ENCODE peak calls at places on chromosomes 11 and 22, in four cellular contexts. J, W, I and O are unnamed samples.

GRCh38 chr11:68749501-68750196 is 1.7 kb downstream of the TESMIN start:
- DNase-seq in J (no peak), W (no peak), I (no peak), O (no peak)

GRCh38 chr11:105000797-105001196 is 22.2 kb downstream of the CASP5 start:
- DNase-seq in J (peak; percentile 2), W (no peak), I (no peak), O (no peak)

GRCh38 chr11:119205080-119205479 is 1.1 kb upstream of the CBL start:
- DNase-seq in J (no peak), W (no peak), I (no peak), O (no peak)

GRCh38 chr11:45856044-45856468 is 8.8 kb downstream of the CRY2 start:
- DNase-seq in J (no peak), W (no peak), I (no peak), O (peak; percentile 97)

GRCh38 chr22:24986816-24987215 is 34.3 kb downstream of the KIAA1671 start:
- DNase-seq in J (no peak), W (no peak), I (no peak), O (no peak)

GRCh38 chr11:8834379-8834778 is 76.6 kb upstream of the AKIP1 start:
- DNase-seq in J (no peak), W (no peak), I (no peak), O (peak; percentile 29)

GRCh38 chr11:104623518-104623917 is 274.7 kb downstream of the CASP12 start:
- DNase-seq in J (peak; percentile 64), W (no peak), I (no peak), O (peak; percentile 22)

GRCh38 chr11:47552086-47552580 is 799 bp downstream of the CELF1 start:
- DNase-seq in J (peak; percentile 33), W (peak; percentile 57), I (no peak), O (peak; percentile 71)

GRCh38 chr22:27286711-27287110 is 514.8 kb downstream of the MN1 start:
- DNase-seq in J (no peak), W (no peak), I (no peak), O (no peak)

GRCh38 chr11:69005631-69006368 is 7.2 kb downstream of the MRGPRF start:
- DNase-seq in J (no peak), W (no peak), I (no peak), O (no peak)

GRCh38 chr22:30781271-30781875 is 86.7 kb downstream of the OSBP2 start:
- DNase-seq in J (peak; percentile 49), W (no peak), I (no peak), O (no peak)

GRCh38 chr22:28799834-28800307 is 498 bp downstream of the XBP1 start:
- DNase-seq in J (peak; percentile 57), W (peak; percentile 73), I (no peak), O (peak; percentile 72)

GRCh38 chr22:20455709-20456063 is 18.1 kb upstream of the SCARF2 start:
- DNase-seq in J (no peak), W (no peak), I (no peak), O (no peak)

GRCh38 chr22:23708270-23708669 is 17.5 kb downstream of the RGL4 start:
- DNase-seq in J (no peak), W (no peak), I (no peak), O (no peak)

GRCh38 chr11:123404626-123405025 is 25.4 kb upstream of the GRAMD1B start:
- DNase-seq in J (peak; percentile 38), W (peak; percentile 35), I (no peak), O (no peak)

GRCh38 chr11:73019996-73020395 is 122.1 kb downstream of the FCHSD2 start:
- DNase-seq in J (no peak), W (no peak), I (no peak), O (no peak)

GRCh38 chr11:77779935-77780334 is 40.6 kb downstream of the RSF1 start:
- DNase-seq in J (peak; percentile 54), W (peak; percentile 40), I (peak; percentile 15), O (peak; percentile 34)

GRCh38 chr22:29623059-29623458 is 19.6 kb downstream of the NF2 start:
- DNase-seq in J (peak; percentile 73), W (no peak), I (no peak), O (no peak)

GRCh38 chr11:59559886-59560285 is 48.5 kb downstream of the OR4D9 start:
- DNase-seq in J (no peak), W (peak; percentile 27), I (no peak), O (no peak)

GRCh38 chr11:59556883-59557205 is 45.5 kb downstream of the OR4D9 start:
- DNase-seq in J (peak; percentile 48), W (no peak), I (no peak), O (no peak)

GRCh38 chr11:59556115-59556882 is 45.0 kb downstream of the OR4D9 start:
- DNase-seq in J (peak; percentile 76), W (peak; percentile 55), I (peak; percentile 88), O (peak; percentile 90)

GRCh38 chr11:59560290-59560701 is 49.0 kb downstream of the OR4D9 start:
- DNase-seq in J (peak; percentile 86), W (peak; percentile 67), I (peak; percentile 46), O (peak; percentile 62)

DNA sequence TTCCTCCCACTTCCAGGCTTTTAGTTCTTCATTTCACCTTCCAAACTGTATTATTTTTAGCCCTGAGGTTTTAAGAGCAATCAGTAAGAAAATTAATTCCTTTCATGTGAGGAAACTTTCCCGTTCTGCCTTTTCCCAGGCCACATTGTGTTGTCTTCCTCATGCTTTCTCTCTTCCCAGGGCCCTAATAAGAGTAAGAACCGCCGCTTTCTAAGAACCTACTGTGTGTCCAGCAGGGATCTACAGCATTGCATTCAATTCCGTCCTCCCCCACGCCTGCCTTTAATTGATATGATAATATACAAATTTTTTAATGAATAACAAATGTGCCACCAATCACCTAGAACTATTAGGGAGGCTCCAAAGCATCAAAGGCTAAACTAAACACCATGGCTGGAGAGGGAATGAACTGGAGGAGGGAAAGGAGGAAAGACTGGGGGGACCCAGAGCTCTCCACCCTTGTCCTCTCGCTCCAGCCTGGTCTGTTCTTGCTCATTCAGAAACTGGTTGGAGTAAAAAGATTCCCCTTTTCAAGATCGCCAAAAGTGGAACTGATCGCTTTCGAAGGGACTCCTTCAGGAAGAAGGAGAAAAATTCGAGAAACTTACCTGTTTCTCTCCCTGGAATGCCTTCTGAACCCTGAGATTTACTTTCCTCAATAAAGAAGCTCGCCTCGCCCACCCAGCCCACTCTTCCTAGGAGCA is 46.8 kb downstream of the OR4D9 start:
- DNase-seq in J (no peak), W (no peak), I (no peak), O (no peak)
- H3K4me3 ChIP-seq in J (peak overlapping the region; percentile 25), W (peak overlapping the region; percentile 27), I (peak overlapping the region; percentile 15), O (peak overlapping the region; percentile 46)

DNA sequence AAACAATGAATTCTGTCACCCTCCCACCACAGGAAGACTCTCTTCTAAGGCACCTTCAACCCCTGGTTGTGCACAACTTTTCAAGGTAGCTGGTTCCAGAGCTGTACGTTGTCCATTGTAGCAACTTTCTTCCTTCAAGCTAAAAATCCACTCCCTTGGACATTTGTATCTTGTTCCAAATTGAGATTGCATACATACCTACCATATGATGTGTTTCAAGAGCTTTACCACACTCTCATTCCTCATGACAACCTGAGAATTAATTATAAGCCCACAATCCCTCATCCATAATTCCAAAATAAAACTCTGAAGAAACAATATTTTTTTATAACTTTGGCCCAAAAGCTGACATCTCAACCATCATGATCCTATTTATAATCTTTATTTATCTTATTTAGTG is 3.0 kb downstream of the OR52W1 start:
- DNase-seq in J (no peak), W (no peak), I (no peak), O (peak; percentile 65)
- TF ChIP-seq CTCF in J (no peak), W (no peak), I (no peak), O (no peak)

GRCh38 chr11:10118830-10119229 is 175.2 kb downstream of the SBF2 start:
- DNase-seq in J (no peak), W (no peak), I (no peak), O (peak; percentile 45)
- H3K4me3 ChIP-seq in J (no peak overlapping the region), W (no peak overlapping the region), I (no peak overlapping the region), O (no peak overlapping the region)

GRCh38 chr11:34869425-34869824 is 46.8 kb downstream of the APIP start:
- DNase-seq in J (no peak), W (no peak), I (no peak), O (no peak)
- TF ChIP-seq CTCF in J (no peak), W (no peak), I (peak; percentile 24), O (no peak)

GRCh38 chr11:130029137-130029536 is 26.5 kb upstream of the PRDM10 start:
- DNase-seq in J (peak; percentile 40), W (no peak), I (no peak), O (no peak)

GRCh38 chr11:130031056-130031455 is 28.4 kb upstream of the PRDM10 start:
- DNase-seq in J (no peak), W (no peak), I (no peak), O (no peak)

GRCh38 chr11:130037058-130037457 is 32.6 kb upstream of the APLP2 start:
- DNase-seq in J (peak; percentile 97), W (no peak), I (peak; percentile 38), O (peak; percentile 83)

GRCh38 chr11:130031945-130032344 is 29.3 kb upstream of the PRDM10 start:
- DNase-seq in J (peak; percentile 47), W (no peak), I (no peak), O (no peak)

GRCh38 chr11:130032931-130033330 is 30.3 kb upstream of the PRDM10 start:
- DNase-seq in J (no peak), W (no peak), I (no peak), O (no peak)
- H3K4me3 ChIP-seq in J (no peak overlapping the region), W (no peak overlapping the region), I (no peak overlapping the region), O (no peak overlapping the region)